ENCODE peak calls at places on chromosomes 2 and 18, in nine cellular contexts. One of them, this sample, is unnamed.

GRCh38 chr2:25043241-25043867 is 1.5 kb downstream of the EFR3B start:
- DNase-seq in WTC11: peak
- DNase-seq in stimulated activated CD8-positive, alpha-beta memory T cell treated with anti-CD3 and anti-CD28 coated beads, Interleukin-2, amount 100 ng/mL, for 48 hours: no peak
- DNase-seq in stimulated activated CD4-positive, alpha-beta T cell treated with anti-CD3 and anti-CD28 coated beads, Interleukin-12 subunit alpha, Interleukin-12 subunit beta, amount 100 ng/mL, for 24 hours: peak
- DNase-seq in 8988T: peak
- DNase-seq in tibial artery: no peak
- DNase-seq in glomerular endothelial cell: no peak
- DNase-seq in head of caudate nucleus: no peak
- DNase-seq in AG04449: peak
- DNase-seq in this sample: no peak

GRCh38 chr18:14117611-14118010 is 14.6 kb downstream of the ZNF519 start:
- DNase-seq in WTC11: no peak
- DNase-seq in stimulated activated CD8-positive, alpha-beta memory T cell treated with anti-CD3 and anti-CD28 coated beads, Interleukin-2, amount 100 ng/mL, for 48 hours: no peak
- DNase-seq in stimulated activated CD4-positive, alpha-beta T cell treated with anti-CD3 and anti-CD28 coated beads, Interleukin-12 subunit alpha, Interleukin-12 subunit beta, amount 100 ng/mL, for 24 hours: no peak
- DNase-seq in 8988T: no peak
- DNase-seq in tibial artery: no peak
- DNase-seq in glomerular endothelial cell: no peak
- DNase-seq in head of caudate nucleus: peak
- DNase-seq in AG04449: no peak
- DNase-seq in this sample: no peak

GRCh38 chr18:24173997-24174396 is 35.1 kb downstream of the CABYR start:
- DNase-seq in WTC11: no peak
- DNase-seq in stimulated activated CD8-positive, alpha-beta memory T cell treated with anti-CD3 and anti-CD28 coated beads, Interleukin-2, amount 100 ng/mL, for 48 hours: no peak
- DNase-seq in stimulated activated CD4-positive, alpha-beta T cell treated with anti-CD3 and anti-CD28 coated beads, Interleukin-12 subunit alpha, Interleukin-12 subunit beta, amount 100 ng/mL, for 24 hours: no peak
- DNase-seq in 8988T: no peak
- DNase-seq in tibial artery: no peak
- DNase-seq in glomerular endothelial cell: no peak
- DNase-seq in head of caudate nucleus: no peak
- DNase-seq in AG04449: no peak
- DNase-seq in this sample: no peak

GRCh38 chr2:172512810-172513523 is 42.9 kb upstream of the PDK1 start:
- DNase-seq in WTC11: no peak
- DNase-seq in stimulated activated CD8-positive, alpha-beta memory T cell treated with anti-CD3 and anti-CD28 coated beads, Interleukin-2, amount 100 ng/mL, for 48 hours: no peak
- DNase-seq in stimulated activated CD4-positive, alpha-beta T cell treated with anti-CD3 and anti-CD28 coated beads, Interleukin-12 subunit alpha, Interleukin-12 subunit beta, amount 100 ng/mL, for 24 hours: no peak
- DNase-seq in 8988T: no peak
- DNase-seq in tibial artery: no peak
- DNase-seq in glomerular endothelial cell: no peak
- DNase-seq in head of caudate nucleus: no peak
- DNase-seq in AG04449: no peak
- DNase-seq in this sample: no peak

GRCh38 chr2:98445167-98445522 is 487 bp downstream of the INPP4A start:
- DNase-seq in WTC11: no peak
- DNase-seq in stimulated activated CD8-positive, alpha-beta memory T cell treated with anti-CD3 and anti-CD28 coated beads, Interleukin-2, amount 100 ng/mL, for 48 hours: no peak
- DNase-seq in stimulated activated CD4-positive, alpha-beta T cell treated with anti-CD3 and anti-CD28 coated beads, Interleukin-12 subunit alpha, Interleukin-12 subunit beta, amount 100 ng/mL, for 24 hours: no peak
- DNase-seq in 8988T: no peak
- DNase-seq in tibial artery: no peak
- DNase-seq in glomerular endothelial cell: no peak
- DNase-seq in head of caudate nucleus: no peak
- DNase-seq in AG04449: no peak
- DNase-seq in this sample: no peak

GRCh38 chr18:12014521-12014920 is 33.2 kb downstream of the IMPA2 start:
- DNase-seq in WTC11: no peak
- DNase-seq in stimulated activated CD8-positive, alpha-beta memory T cell treated with anti-CD3 and anti-CD28 coated beads, Interleukin-2, amount 100 ng/mL, for 48 hours: no peak
- DNase-seq in stimulated activated CD4-positive, alpha-beta T cell treated with anti-CD3 and anti-CD28 coated beads, Interleukin-12 subunit alpha, Interleukin-12 subunit beta, amount 100 ng/mL, for 24 hours: no peak
- DNase-seq in 8988T: no peak
- DNase-seq in tibial artery: no peak
- DNase-seq in glomerular endothelial cell: no peak
- DNase-seq in head of caudate nucleus: no peak
- DNase-seq in AG04449: no peak
- DNase-seq in this sample: no peak

GRCh38 chr2:217289909-217290283 is 430.0 kb upstream of the TNP1 start:
- DNase-seq in WTC11: no peak
- DNase-seq in stimulated activated CD8-positive, alpha-beta memory T cell treated with anti-CD3 and anti-CD28 coated beads, Interleukin-2, amount 100 ng/mL, for 48 hours: no peak
- DNase-seq in stimulated activated CD4-positive, alpha-beta T cell treated with anti-CD3 and anti-CD28 coated beads, Interleukin-12 subunit alpha, Interleukin-12 subunit beta, amount 100 ng/mL, for 24 hours: no peak
- DNase-seq in 8988T: no peak
- DNase-seq in tibial artery: no peak
- DNase-seq in glomerular endothelial cell: no peak
- DNase-seq in head of caudate nucleus: no peak
- DNase-seq in AG04449: no peak
- DNase-seq in this sample: no peak

GRCh38 chr2:81247648-81248047 is 943.1 kb upstream of the LRRTM1 start:
- DNase-seq in WTC11: no peak
- DNase-seq in stimulated activated CD8-positive, alpha-beta memory T cell treated with anti-CD3 and anti-CD28 coated beads, Interleukin-2, amount 100 ng/mL, for 48 hours: no peak
- DNase-seq in stimulated activated CD4-positive, alpha-beta T cell treated with anti-CD3 and anti-CD28 coated beads, Interleukin-12 subunit alpha, Interleukin-12 subunit beta, amount 100 ng/mL, for 24 hours: no peak
- DNase-seq in 8988T: no peak
- DNase-seq in tibial artery: no peak
- DNase-seq in glomerular endothelial cell: no peak
- DNase-seq in head of caudate nucleus: no peak
- DNase-seq in AG04449: no peak
- DNase-seq in this sample: no peak

GRCh38 chr2:105592288-105592687 is 152.4 kb upstream of the NCK2 start:
- DNase-seq in WTC11: no peak
- DNase-seq in stimulated activated CD8-positive, alpha-beta memory T cell treated with anti-CD3 and anti-CD28 coated beads, Interleukin-2, amount 100 ng/mL, for 48 hours: no peak
- DNase-seq in stimulated activated CD4-positive, alpha-beta T cell treated with anti-CD3 and anti-CD28 coated beads, Interleukin-12 subunit alpha, Interleukin-12 subunit beta, amount 100 ng/mL, for 24 hours: no peak
- DNase-seq in 8988T: no peak
- DNase-seq in tibial artery: no peak
- DNase-seq in glomerular endothelial cell: no peak
- DNase-seq in head of caudate nucleus: no peak
- DNase-seq in AG04449: no peak
- DNase-seq in this sample: no peak

GRCh38 chr2:222305510-222306392 is 7.0 kb upstream of the PAX3 start:
- DNase-seq in WTC11: no peak
- DNase-seq in stimulated activated CD8-positive, alpha-beta memory T cell treated with anti-CD3 and anti-CD28 coated beads, Interleukin-2, amount 100 ng/mL, for 48 hours: no peak
- DNase-seq in stimulated activated CD4-positive, alpha-beta T cell treated with anti-CD3 and anti-CD28 coated beads, Interleukin-12 subunit alpha, Interleukin-12 subunit beta, amount 100 ng/mL, for 24 hours: no peak
- DNase-seq in 8988T: no peak
- DNase-seq in tibial artery: no peak
- DNase-seq in glomerular endothelial cell: no peak
- DNase-seq in head of caudate nucleus: no peak
- DNase-seq in AG04449: no peak
- DNase-seq in this sample: no peak

GRCh38 chr2:182907081-182907830 is 40.8 kb upstream of the FRZB start:
- DNase-seq in WTC11: peak
- DNase-seq in stimulated activated CD8-positive, alpha-beta memory T cell treated with anti-CD3 and anti-CD28 coated beads, Interleukin-2, amount 100 ng/mL, for 48 hours: no peak
- DNase-seq in stimulated activated CD4-positive, alpha-beta T cell treated with anti-CD3 and anti-CD28 coated beads, Interleukin-12 subunit alpha, Interleukin-12 subunit beta, amount 100 ng/mL, for 24 hours: no peak
- DNase-seq in 8988T: no peak
- DNase-seq in tibial artery: no peak
- DNase-seq in glomerular endothelial cell: no peak
- DNase-seq in head of caudate nucleus: no peak
- DNase-seq in AG04449: no peak
- DNase-seq in this sample: no peak

GRCh38 chr2:85420743-85421705 is 2.5 kb downstream of the SH2D6 start:
- DNase-seq in WTC11: peak
- DNase-seq in stimulated activated CD8-positive, alpha-beta memory T cell treated with anti-CD3 and anti-CD28 coated beads, Interleukin-2, amount 100 ng/mL, for 48 hours: peak
- DNase-seq in stimulated activated CD4-positive, alpha-beta T cell treated with anti-CD3 and anti-CD28 coated beads, Interleukin-12 subunit alpha, Interleukin-12 subunit beta, amount 100 ng/mL, for 24 hours: peak
- DNase-seq in 8988T: peak
- DNase-seq in tibial artery: peak
- DNase-seq in glomerular endothelial cell: no peak
- DNase-seq in head of caudate nucleus: peak
- DNase-seq in AG04449: no peak
- DNase-seq in this sample: no peak

GRCh38 chr2:14516844-14517243 is 115.7 kb upstream of the LRATD1 start:
- DNase-seq in WTC11: no peak
- DNase-seq in stimulated activated CD8-positive, alpha-beta memory T cell treated with anti-CD3 and anti-CD28 coated beads, Interleukin-2, amount 100 ng/mL, for 48 hours: no peak
- DNase-seq in stimulated activated CD4-positive, alpha-beta T cell treated with anti-CD3 and anti-CD28 coated beads, Interleukin-12 subunit alpha, Interleukin-12 subunit beta, amount 100 ng/mL, for 24 hours: no peak
- DNase-seq in 8988T: peak
- DNase-seq in tibial artery: no peak
- DNase-seq in glomerular endothelial cell: peak
- DNase-seq in head of caudate nucleus: no peak
- DNase-seq in AG04449: peak
- DNase-seq in this sample: no peak

GRCh38 chr18:35582899-35583558 is 1.5 kb downstream of the GALNT1 start:
- DNase-seq in WTC11: no peak
- DNase-seq in stimulated activated CD8-positive, alpha-beta memory T cell treated with anti-CD3 and anti-CD28 coated beads, Interleukin-2, amount 100 ng/mL, for 48 hours: no peak
- DNase-seq in stimulated activated CD4-positive, alpha-beta T cell treated with anti-CD3 and anti-CD28 coated beads, Interleukin-12 subunit alpha, Interleukin-12 subunit beta, amount 100 ng/mL, for 24 hours: no peak
- DNase-seq in 8988T: no peak
- DNase-seq in tibial artery: no peak
- DNase-seq in glomerular endothelial cell: no peak
- DNase-seq in head of caudate nucleus: no peak
- DNase-seq in AG04449: no peak
- DNase-seq in this sample: no peak

GRCh38 chr2:149489452-149489851 is 98.1 kb downstream of the MMADHC start:
- DNase-seq in WTC11: peak
- DNase-seq in stimulated activated CD8-positive, alpha-beta memory T cell treated with anti-CD3 and anti-CD28 coated beads, Interleukin-2, amount 100 ng/mL, for 48 hours: no peak
- DNase-seq in stimulated activated CD4-positive, alpha-beta T cell treated with anti-CD3 and anti-CD28 coated beads, Interleukin-12 subunit alpha, Interleukin-12 subunit beta, amount 100 ng/mL, for 24 hours: no peak
- DNase-seq in 8988T: no peak
- DNase-seq in tibial artery: no peak
- DNase-seq in glomerular endothelial cell: no peak
- DNase-seq in head of caudate nucleus: no peak
- DNase-seq in AG04449: no peak
- DNase-seq in this sample: no peak

GRCh38 chr2:152486048-152486736 is 151.2 kb downstream of the FMNL2 start:
- DNase-seq in WTC11: no peak
- DNase-seq in stimulated activated CD8-positive, alpha-beta memory T cell treated with anti-CD3 and anti-CD28 coated beads, Interleukin-2, amount 100 ng/mL, for 48 hours: no peak
- DNase-seq in stimulated activated CD4-positive, alpha-beta T cell treated with anti-CD3 and anti-CD28 coated beads, Interleukin-12 subunit alpha, Interleukin-12 subunit beta, amount 100 ng/mL, for 24 hours: no peak
- DNase-seq in 8988T: no peak
- DNase-seq in tibial artery: no peak
- DNase-seq in glomerular endothelial cell: no peak
- DNase-seq in head of caudate nucleus: no peak
- DNase-seq in AG04449: no peak
- DNase-seq in this sample: no peak

GRCh38 chr2:196258407-196258806 is 87.0 kb upstream of the STK17B start:
- DNase-seq in WTC11: no peak
- DNase-seq in stimulated activated CD8-positive, alpha-beta memory T cell treated with anti-CD3 and anti-CD28 coated beads, Interleukin-2, amount 100 ng/mL, for 48 hours: no peak
- DNase-seq in stimulated activated CD4-positive, alpha-beta T cell treated with anti-CD3 and anti-CD28 coated beads, Interleukin-12 subunit alpha, Interleukin-12 subunit beta, amount 100 ng/mL, for 24 hours: no peak
- DNase-seq in 8988T: no peak
- DNase-seq in tibial artery: no peak
- DNase-seq in glomerular endothelial cell: no peak
- DNase-seq in head of caudate nucleus: no peak
- DNase-seq in AG04449: no peak
- DNase-seq in this sample: no peak

GRCh38 chr2:33412920-33413319 is 63.5 kb upstream of the RASGRP3 start:
- DNase-seq in WTC11: no peak
- DNase-seq in stimulated activated CD8-positive, alpha-beta memory T cell treated with anti-CD3 and anti-CD28 coated beads, Interleukin-2, amount 100 ng/mL, for 48 hours: no peak
- DNase-seq in stimulated activated CD4-positive, alpha-beta T cell treated with anti-CD3 and anti-CD28 coated beads, Interleukin-12 subunit alpha, Interleukin-12 subunit beta, amount 100 ng/mL, for 24 hours: no peak
- DNase-seq in 8988T: peak
- DNase-seq in tibial artery: no peak
- DNase-seq in glomerular endothelial cell: no peak
- DNase-seq in head of caudate nucleus: no peak
- DNase-seq in AG04449: no peak
- DNase-seq in this sample: no peak

GRCh38 chr2:121947681-121948080 is 192.2 kb downstream of the TSN start:
- DNase-seq in WTC11: no peak
- DNase-seq in stimulated activated CD8-positive, alpha-beta memory T cell treated with anti-CD3 and anti-CD28 coated beads, Interleukin-2, amount 100 ng/mL, for 48 hours: no peak
- DNase-seq in stimulated activated CD4-positive, alpha-beta T cell treated with anti-CD3 and anti-CD28 coated beads, Interleukin-12 subunit alpha, Interleukin-12 subunit beta, amount 100 ng/mL, for 24 hours: no peak
- DNase-seq in 8988T: no peak
- DNase-seq in tibial artery: no peak
- DNase-seq in glomerular endothelial cell: no peak
- DNase-seq in head of caudate nucleus: no peak
- DNase-seq in AG04449: no peak
- DNase-seq in this sample: no peak

GRCh38 chr2:211455225-211455841 is 898.9 kb downstream of the CPS1 start:
- DNase-seq in WTC11: peak
- DNase-seq in stimulated activated CD8-positive, alpha-beta memory T cell treated with anti-CD3 and anti-CD28 coated beads, Interleukin-2, amount 100 ng/mL, for 48 hours: no peak
- DNase-seq in stimulated activated CD4-positive, alpha-beta T cell treated with anti-CD3 and anti-CD28 coated beads, Interleukin-12 subunit alpha, Interleukin-12 subunit beta, amount 100 ng/mL, for 24 hours: no peak
- DNase-seq in 8988T: no peak
- DNase-seq in tibial artery: no peak
- DNase-seq in glomerular endothelial cell: peak
- DNase-seq in head of caudate nucleus: peak
- DNase-seq in AG04449: no peak
- DNase-seq in this sample: peak

GRCh38 chr18:57579928-57580327 is 6.6 kb downstream of the FECH start:
- DNase-seq in WTC11: no peak
- DNase-seq in stimulated activated CD8-positive, alpha-beta memory T cell treated with anti-CD3 and anti-CD28 coated beads, Interleukin-2, amount 100 ng/mL, for 48 hours: no peak
- DNase-seq in stimulated activated CD4-positive, alpha-beta T cell treated with anti-CD3 and anti-CD28 coated beads, Interleukin-12 subunit alpha, Interleukin-12 subunit beta, amount 100 ng/mL, for 24 hours: no peak
- DNase-seq in 8988T: no peak
- DNase-seq in tibial artery: no peak
- DNase-seq in glomerular endothelial cell: no peak
- DNase-seq in head of caudate nucleus: no peak
- DNase-seq in AG04449: no peak
- DNase-seq in this sample: no peak

GRCh38 chr18:51621103-51621969 is 423.9 kb upstream of the MEX3C start:
- DNase-seq in WTC11: peak
- DNase-seq in stimulated activated CD8-positive, alpha-beta memory T cell treated with anti-CD3 and anti-CD28 coated beads, Interleukin-2, amount 100 ng/mL, for 48 hours: peak
- DNase-seq in stimulated activated CD4-positive, alpha-beta T cell treated with anti-CD3 and anti-CD28 coated beads, Interleukin-12 subunit alpha, Interleukin-12 subunit beta, amount 100 ng/mL, for 24 hours: no peak
- DNase-seq in 8988T: no peak
- DNase-seq in tibial artery: no peak
- DNase-seq in glomerular endothelial cell: peak
- DNase-seq in head of caudate nucleus: peak
- DNase-seq in AG04449: no peak
- DNase-seq in this sample: no peak

GRCh38 chr2:98483257-98483861 is 38.7 kb downstream of the INPP4A start:
- DNase-seq in WTC11: no peak
- DNase-seq in stimulated activated CD8-positive, alpha-beta memory T cell treated with anti-CD3 and anti-CD28 coated beads, Interleukin-2, amount 100 ng/mL, for 48 hours: no peak
- DNase-seq in stimulated activated CD4-positive, alpha-beta T cell treated with anti-CD3 and anti-CD28 coated beads, Interleukin-12 subunit alpha, Interleukin-12 subunit beta, amount 100 ng/mL, for 24 hours: no peak
- DNase-seq in 8988T: no peak
- DNase-seq in tibial artery: peak
- DNase-seq in glomerular endothelial cell: no peak
- DNase-seq in head of caudate nucleus: no peak
- DNase-seq in AG04449: no peak
- DNase-seq in this sample: no peak

GRCh38 chr2:160507464-160507863 is 13.9 kb upstream of the RBMS1 start:
- DNase-seq in WTC11: no peak
- DNase-seq in stimulated activated CD8-positive, alpha-beta memory T cell treated with anti-CD3 and anti-CD28 coated beads, Interleukin-2, amount 100 ng/mL, for 48 hours: no peak
- DNase-seq in stimulated activated CD4-positive, alpha-beta T cell treated with anti-CD3 and anti-CD28 coated beads, Interleukin-12 subunit alpha, Interleukin-12 subunit beta, amount 100 ng/mL, for 24 hours: no peak
- DNase-seq in 8988T: no peak
- DNase-seq in tibial artery: no peak
- DNase-seq in glomerular endothelial cell: no peak
- DNase-seq in head of caudate nucleus: no peak
- DNase-seq in AG04449: no peak
- DNase-seq in this sample: no peak

GRCh38 chr18:26210147-26210546 is 16.1 kb upstream of the TAF4B start:
- DNase-seq in WTC11: no peak
- DNase-seq in stimulated activated CD8-positive, alpha-beta memory T cell treated with anti-CD3 and anti-CD28 coated beads, Interleukin-2, amount 100 ng/mL, for 48 hours: no peak
- DNase-seq in stimulated activated CD4-positive, alpha-beta T cell treated with anti-CD3 and anti-CD28 coated beads, Interleukin-12 subunit alpha, Interleukin-12 subunit beta, amount 100 ng/mL, for 24 hours: no peak
- DNase-seq in 8988T: no peak
- DNase-seq in tibial artery: no peak
- DNase-seq in glomerular endothelial cell: no peak
- DNase-seq in head of caudate nucleus: no peak
- DNase-seq in AG04449: no peak
- DNase-seq in this sample: no peak

GRCh38 chr2:191376981-191377629 is 131.9 kb downstream of the MYO1B start:
- DNase-seq in WTC11: no peak
- DNase-seq in stimulated activated CD8-positive, alpha-beta memory T cell treated with anti-CD3 and anti-CD28 coated beads, Interleukin-2, amount 100 ng/mL, for 48 hours: no peak
- DNase-seq in stimulated activated CD4-positive, alpha-beta T cell treated with anti-CD3 and anti-CD28 coated beads, Interleukin-12 subunit alpha, Interleukin-12 subunit beta, amount 100 ng/mL, for 24 hours: no peak
- DNase-seq in 8988T: no peak
- DNase-seq in tibial artery: peak
- DNase-seq in glomerular endothelial cell: no peak
- DNase-seq in head of caudate nucleus: peak
- DNase-seq in AG04449: peak
- DNase-seq in this sample: peak

GRCh38 chr2:3527886-3528785 is 8.8 kb upstream of the ADI1 start:
- DNase-seq in WTC11: peak
- DNase-seq in stimulated activated CD8-positive, alpha-beta memory T cell treated with anti-CD3 and anti-CD28 coated beads, Interleukin-2, amount 100 ng/mL, for 48 hours: no peak
- DNase-seq in stimulated activated CD4-positive, alpha-beta T cell treated with anti-CD3 and anti-CD28 coated beads, Interleukin-12 subunit alpha, Interleukin-12 subunit beta, amount 100 ng/mL, for 24 hours: no peak
- DNase-seq in 8988T: no peak
- DNase-seq in tibial artery: no peak
- DNase-seq in glomerular endothelial cell: no peak
- DNase-seq in head of caudate nucleus: no peak
- DNase-seq in AG04449: no peak
- DNase-seq in this sample: no peak

GRCh38 chr2:26631815-26632214 is 9.4 kb downstream of the CIB4 start:
- DNase-seq in WTC11: no peak
- DNase-seq in stimulated activated CD8-positive, alpha-beta memory T cell treated with anti-CD3 and anti-CD28 coated beads, Interleukin-2, amount 100 ng/mL, for 48 hours: no peak
- DNase-seq in stimulated activated CD4-positive, alpha-beta T cell treated with anti-CD3 and anti-CD28 coated beads, Interleukin-12 subunit alpha, Interleukin-12 subunit beta, amount 100 ng/mL, for 24 hours: no peak
- DNase-seq in 8988T: no peak
- DNase-seq in tibial artery: no peak
- DNase-seq in glomerular endothelial cell: no peak
- DNase-seq in head of caudate nucleus: no peak
- DNase-seq in AG04449: no peak
- DNase-seq in this sample: no peak

GRCh38 chr2:216499641-216500218 is 1.1 kb downstream of the RPL37A start:
- DNase-seq in WTC11: no peak
- DNase-seq in stimulated activated CD8-positive, alpha-beta memory T cell treated with anti-CD3 and anti-CD28 coated beads, Interleukin-2, amount 100 ng/mL, for 48 hours: no peak
- DNase-seq in stimulated activated CD4-positive, alpha-beta T cell treated with anti-CD3 and anti-CD28 coated beads, Interleukin-12 subunit alpha, Interleukin-12 subunit beta, amount 100 ng/mL, for 24 hours: no peak
- DNase-seq in 8988T: no peak
- DNase-seq in tibial artery: no peak
- DNase-seq in glomerular endothelial cell: no peak
- DNase-seq in head of caudate nucleus: no peak
- DNase-seq in AG04449: no peak
- DNase-seq in this sample: no peak

GRCh38 chr2:232523682-232524597 is 2.0 kb upstream of the CHRND start:
- DNase-seq in WTC11: peak
- DNase-seq in stimulated activated CD8-positive, alpha-beta memory T cell treated with anti-CD3 and anti-CD28 coated beads, Interleukin-2, amount 100 ng/mL, for 48 hours: peak
- DNase-seq in stimulated activated CD4-positive, alpha-beta T cell treated with anti-CD3 and anti-CD28 coated beads, Interleukin-12 subunit alpha, Interleukin-12 subunit beta, amount 100 ng/mL, for 24 hours: no peak
- DNase-seq in 8988T: peak
- DNase-seq in tibial artery: no peak
- DNase-seq in glomerular endothelial cell: no peak
- DNase-seq in head of caudate nucleus: peak
- DNase-seq in AG04449: no peak
- DNase-seq in this sample: no peak

GRCh38 chr18:67525328-67526110 is 9.0 kb upstream of the DSEL start:
- DNase-seq in WTC11: no peak
- DNase-seq in stimulated activated CD8-positive, alpha-beta memory T cell treated with anti-CD3 and anti-CD28 coated beads, Interleukin-2, amount 100 ng/mL, for 48 hours: no peak
- DNase-seq in stimulated activated CD4-positive, alpha-beta T cell treated with anti-CD3 and anti-CD28 coated beads, Interleukin-12 subunit alpha, Interleukin-12 subunit beta, amount 100 ng/mL, for 24 hours: no peak
- DNase-seq in 8988T: no peak
- DNase-seq in tibial artery: peak
- DNase-seq in glomerular endothelial cell: peak
- DNase-seq in head of caudate nucleus: no peak
- DNase-seq in AG04449: peak
- DNase-seq in this sample: peak

This sample was measured in AG09319.